ENCODE peak calls at places on chromosomes 3 and 15, in six cellular contexts. V, Q, A, U, G and M are unnamed samples.

GRCh38 chr3:42635111-42635510 is 18.4 kb upstream of the ZBTB47 start:
- DNase-seq in U (no peak), V (no peak), G (no peak), Q (no peak), A (no peak), M (no peak)

GRCh38 chr3:172522871-172523818 is at the start of gene TNFSF10:
- DNase-seq in U (peak), Q (peak), G (peak), A (peak), V (no peak), M (peak)

GRCh38 chr15:73752817-73753214 is 335 bp downstream of the INSYN1 start:
- DNase-seq in A (no peak), Q (no peak), U (no peak), G (no peak), V (no peak), M (no peak)

GRCh38 chr3:150158974-150159625 is 188.4 kb upstream of the PFN2 start:
- DNase-seq in G (no peak), Q (no peak), V (no peak), A (no peak), U (no peak), M (no peak)

GRCh38 chr15:35174948-35175347 is 89.9 kb upstream of the NANOGP8 start:
- DNase-seq in Q (no peak), U (no peak), A (no peak), G (no peak), V (no peak), M (no peak)

GRCh38 chr3:33000698-33001385 is 49.4 kb downstream of the CCR4 start:
- DNase-seq in G (no peak), V (no peak), Q (no peak), A (no peak), U (no peak), M (no peak)

GRCh38 chr3:71728632-71729342 is 3.6 kb upstream of the EIF4E3 start:
- DNase-seq in Q (no peak), G (no peak), A (no peak), U (no peak), V (no peak), M (no peak)

GRCh38 chr3:146823622-146824021 is 218.5 kb upstream of the PLSCR5 start:
- DNase-seq in U (no peak), G (no peak), V (no peak), Q (no peak), A (no peak), M (no peak)

GRCh38 chr3:184467171-184467570 is 87.3 kb downstream of the CHRD start:
- DNase-seq in A (no peak), Q (no peak), U (no peak), G (no peak), V (no peak), M (no peak)

GRCh38 chr3:184471439-184471838 is 90.1 kb upstream of the EPHB3 start:
- DNase-seq in U (no peak), A (no peak), V (no peak), Q (no peak), G (no peak), M (no peak)

GRCh38 chr3:184477940-184478339 is 83.6 kb upstream of the EPHB3 start:
- DNase-seq in U (no peak), V (no peak), G (no peak), Q (no peak), A (no peak), M (no peak)

GRCh38 chr3:184474907-184475306 is 86.7 kb upstream of the EPHB3 start:
- DNase-seq in U (no peak), A (no peak), Q (no peak), G (no peak), V (no peak), M (no peak)

GRCh38 chr3:184472723-184473419 is 88.7 kb upstream of the EPHB3 start:
- DNase-seq in G (no peak), Q (no peak), A (peak), V (no peak), U (peak), M (peak)
- H3K4me3 ChIP-seq in G (no peak), Q (no peak), A (no peak), V (no peak), U (no peak), M (no peak)

GRCh38 chr3:14392803-14393319 is 9.5 kb upstream of the SLC6A6 start:
- DNase-seq in V (no peak), G (no peak), A (no peak), Q (no peak), U (no peak), M (no peak)
- H3K27ac ChIP-seq in V (no peak), G (no peak), A (no peak), Q (peak), U (no peak), M (no peak)

DNA sequence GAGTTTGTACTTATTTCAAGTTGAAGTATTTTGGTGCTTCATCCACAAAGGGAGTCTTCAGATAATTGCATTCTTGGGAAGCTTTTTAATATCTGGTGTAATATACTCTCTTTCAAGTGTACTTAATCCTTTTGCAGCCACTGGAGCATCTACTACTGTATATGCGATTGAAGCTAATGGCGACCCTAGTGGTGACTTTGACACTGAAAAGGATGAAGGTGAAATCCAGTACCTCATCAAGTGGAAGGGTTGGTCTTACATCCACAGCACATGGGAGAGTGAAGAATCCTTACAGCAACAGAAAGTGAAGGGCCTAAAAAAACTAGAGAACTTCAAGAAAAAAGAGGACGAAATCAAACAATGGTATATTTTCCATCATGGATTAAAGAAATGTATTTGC is 42.6 kb downstream of the CHD2 start:
- DNase-seq in A (no peak), U (no peak), G (no peak), Q (no peak), V (no peak), M (no peak)
- H3K4me3 ChIP-seq in A (no peak), U (no peak), G (no peak), Q (no peak), V (no peak), M (no peak)

DNA sequence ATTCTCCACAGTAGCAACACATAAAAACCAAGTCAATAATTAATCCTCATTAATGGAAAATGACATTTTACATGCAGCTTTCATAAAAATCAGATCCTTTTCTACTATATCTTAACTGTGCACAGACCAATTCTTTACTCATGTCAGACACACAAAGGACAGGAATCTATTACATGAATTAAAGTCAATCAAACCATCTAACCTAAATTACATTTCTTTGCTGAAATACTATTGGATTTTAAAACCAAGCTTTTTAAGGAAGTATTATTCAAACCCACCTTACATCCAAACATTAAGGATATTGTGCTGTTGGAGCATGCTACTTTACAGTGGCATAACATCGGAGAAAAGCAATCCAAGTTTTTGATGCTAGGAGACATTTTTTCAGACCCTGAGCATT is 72.8 kb downstream of the DLG1 start:
- DNase-seq in Q (no peak), V (no peak), G (no peak), U (no peak), A (no peak), M (no peak)
- H3K27ac ChIP-seq in Q (no peak), V (no peak), G (no peak), U (no peak), A (no peak), M (no peak)

DNA sequence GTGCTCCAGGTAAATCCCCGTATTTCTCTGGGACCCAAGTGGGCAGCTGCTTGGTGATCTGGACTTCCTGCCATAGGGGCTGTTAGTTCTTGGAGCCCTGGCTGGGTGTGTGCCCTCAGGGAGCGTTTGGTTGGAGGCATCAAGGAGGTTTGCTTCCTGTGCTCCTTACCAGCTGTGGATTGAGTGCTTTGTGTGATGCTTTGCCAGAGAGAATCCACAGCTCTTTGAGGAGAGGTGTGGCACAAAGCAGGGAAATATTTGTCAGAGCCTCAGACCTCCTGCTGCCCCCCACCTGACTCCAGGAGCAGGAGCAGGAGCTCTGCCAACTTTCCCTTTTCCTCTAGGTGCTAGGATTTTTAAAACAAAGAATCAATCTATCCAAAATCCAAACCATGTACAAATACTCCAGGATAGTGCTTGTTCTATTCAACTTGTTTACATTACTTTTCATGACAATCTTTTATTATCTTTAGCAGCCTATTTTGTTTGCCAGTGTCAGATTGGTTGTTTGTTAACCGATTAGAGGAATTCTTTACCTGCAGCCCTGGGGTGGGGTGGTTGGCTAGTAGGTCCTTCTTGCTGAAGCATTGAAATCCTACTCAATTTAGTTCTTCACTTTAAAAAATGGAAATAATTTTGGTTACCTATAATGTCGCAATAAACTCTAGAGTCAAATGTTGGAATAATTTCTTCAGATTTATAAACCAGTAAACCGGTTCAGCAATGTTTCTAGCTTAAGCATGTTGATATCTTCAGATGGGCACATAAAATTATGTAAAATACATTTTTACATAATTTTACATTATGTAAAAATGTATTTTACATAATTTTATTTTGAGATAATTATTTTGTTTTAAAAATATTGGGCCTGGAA is 2.5 kb downstream of the CTDSPL start:
- DNase-seq in V (no peak), Q (no peak), G (no peak), A (no peak), U (no peak), M (no peak)
- H3K4me3 ChIP-seq in V (no peak), Q (no peak), G (peak), A (peak), U (no peak), M (no peak)

GRCh38 chr15:64023215-64023614 is 23.1 kb downstream of the DAPK2 start:
- DNase-seq in Q (no peak), G (no peak), A (no peak), V (no peak), U (no peak), M (no peak)

GRCh38 chr15:64024172-64025050 is 21.9 kb downstream of the DAPK2 start:
- DNase-seq in Q (no peak), U (no peak), V (no peak), G (no peak), A (no peak), M (no peak)

GRCh38 chr15:64019764-64020163 is 26.5 kb downstream of the DAPK2 start:
- DNase-seq in Q (no peak), A (no peak), V (no peak), G (no peak), U (no peak), M (peak)

GRCh38 chr15:64017591-64018163 is 28.6 kb downstream of the DAPK2 start:
- DNase-seq in G (no peak), Q (no peak), V (no peak), A (no peak), U (no peak), M (no peak)

DNA sequence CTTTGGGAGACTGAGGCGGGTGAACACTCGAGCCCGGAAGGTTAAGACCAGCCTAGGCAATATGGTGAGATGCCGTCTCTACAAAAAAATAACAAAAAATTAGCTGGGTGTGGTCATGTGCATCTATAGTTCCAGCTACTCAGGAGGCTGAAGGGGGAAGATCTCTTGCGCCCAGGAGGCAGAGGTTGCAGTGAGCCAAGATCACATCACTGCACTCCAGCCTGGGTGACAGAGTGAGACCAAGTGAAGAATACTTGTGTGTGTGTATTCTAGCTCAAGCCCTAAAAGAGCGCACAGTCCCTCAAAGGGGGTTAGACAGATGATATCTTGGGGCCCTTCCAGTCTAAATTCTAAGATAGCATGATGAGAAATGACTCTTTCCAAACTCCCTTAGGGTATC is 23.7 kb downstream of the DAPK2 start:
- DNase-seq in U (no peak), A (no peak), V (no peak), G (no peak), Q (no peak), M (no peak)
- H3K27ac ChIP-seq in U (no peak), A (no peak), V (no peak), G (no peak), Q (no peak), M (no peak)

GRCh38 chr3:50610181-50610971 is 1.2 kb downstream of the CISH start:
- DNase-seq in G (peak), U (no peak), V (no peak), Q (peak), A (no peak), M (no peak)
- H3K4me3 ChIP-seq in G (peak), U (no peak), V (peak), Q (peak), A (peak), M (peak)